ENCODE peak calls at places on chromosomes 6 and 20, in nine cellular contexts. I, T, W, S, G, J, Z, F and B are unnamed samples.

GRCh38 chr6:44172759-44173500 is 14.3 kb downstream of the CAPN11 start:
- DNase-seq in W (peak; percentile 69), S (peak; percentile 95), I (peak; percentile 28), Z (peak; percentile 80), G (peak; percentile 78), F (peak; percentile 90), T (peak; percentile 88), J (peak; percentile 84), B (peak; percentile 27)

GRCh38 chr6:156747715-156748114 is 29.5 kb upstream of the ARID1B start:
- DNase-seq in J (no peak), G (no peak), T (no peak), I (no peak), Z (no peak), S (no peak), F (no peak), W (no peak), B (no peak)

GRCh38 chr20:58245931-58246330 is 17.5 kb upstream of the ANKRD60 start:
- DNase-seq in T (no peak), G (no peak), J (no peak), W (no peak), I (no peak), F (no peak), S (no peak), Z (no peak), B (no peak)

GRCh38 chr6:104239971-104240370 is 619.7 kb downstream of the HACE1 start:
- DNase-seq in S (no peak), T (no peak), I (no peak), G (no peak), J (no peak), W (peak; percentile 28), Z (no peak), F (no peak), B (no peak)

GRCh38 chr6:76435174-76435573 is 362.7 kb upstream of the IMPG1 start:
- DNase-seq in F (no peak), I (no peak), W (peak; percentile 65), S (no peak), J (no peak), Z (no peak), T (no peak), G (peak; percentile 6), B (no peak)

GRCh38 chr6:14110001-14110818 is 7.4 kb upstream of the CD83 start:
- DNase-seq in Z (no peak), T (no peak), S (no peak), W (no peak), I (no peak), G (no peak), F (no peak), J (peak; percentile 87), B (no peak)

GRCh38 chr20:37277253-37277593 is 12.2 kb upstream of the MANBAL start:
- DNase-seq in I (no peak), J (no peak), Z (no peak), S (no peak), G (no peak), F (no peak), W (no peak), T (no peak), B (no peak)

GRCh38 chr6:112149719-112150263 is 62.4 kb downstream of the FAM229B start:
- DNase-seq in I (no peak), Z (no peak), G (peak; percentile 60), T (no peak), F (no peak), J (no peak), W (no peak), S (no peak), B (peak; percentile 85)

GRCh38 chr6:167855825-167856425 is 29.2 kb downstream of the AFDN start:
- DNase-seq in F (no peak), I (peak; percentile 94), J (no peak), Z (no peak), W (no peak), S (no peak), G (peak; percentile 98), T (no peak), B (peak; percentile 77)

DNA sequence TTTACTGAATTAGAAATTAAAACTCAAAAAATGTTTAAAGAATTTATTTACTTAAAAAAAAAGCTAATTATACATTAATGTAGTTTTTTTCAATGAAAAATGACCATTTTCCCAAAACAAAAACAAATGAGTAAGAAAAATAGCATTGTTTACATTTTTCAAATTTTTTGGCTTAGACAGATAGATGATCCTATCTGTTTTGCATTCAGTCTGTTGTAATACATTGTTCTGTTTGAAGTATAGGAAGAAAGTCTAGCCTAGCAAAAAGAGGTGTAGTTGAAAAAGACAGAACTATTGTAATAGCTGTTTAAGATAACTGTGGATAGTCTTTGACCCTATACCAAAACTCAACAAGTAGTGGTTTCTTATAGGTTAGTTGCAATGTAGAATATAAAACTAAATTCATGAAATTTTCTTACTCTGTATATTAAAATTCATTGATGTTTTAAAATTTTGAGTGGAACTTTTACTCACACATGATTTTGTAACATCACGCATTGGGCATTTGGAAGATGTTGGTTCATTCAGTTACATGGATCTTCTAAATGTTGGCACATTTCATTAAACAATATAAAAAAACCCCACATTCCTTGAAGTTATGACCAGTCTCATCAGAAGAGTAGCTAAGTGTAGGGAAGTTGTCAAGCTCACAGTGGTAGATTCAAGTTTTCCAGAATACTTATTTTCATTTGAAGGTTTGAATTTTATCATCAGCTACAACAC is 62.0 kb downstream of the KCNS1 start:
- DNase-seq in F (no peak), I (no peak), T (no peak), Z (no peak), S (no peak), W (no peak), G (peak; percentile 45), J (no peak), B (no peak)
- H3K4me3 ChIP-seq in F (no peak overlapping the region), I (no peak overlapping the region), T (no peak overlapping the region), Z (no peak overlapping the region), S (no peak overlapping the region), W (no peak overlapping the region), G (no peak overlapping the region), J (no peak overlapping the region), B (no peak overlapping the region)

GRCh38 chr6:155110721-155111120 is 115.6 kb downstream of the TIAM2 start:
- DNase-seq in I (no peak), W (no peak), S (no peak), J (no peak), F (no peak), G (no peak), T (no peak), Z (no peak), B (no peak)

GRCh38 chr6:155107432-155108069 is 112.4 kb downstream of the TIAM2 start:
- DNase-seq in J (no peak), T (no peak), W (no peak), S (no peak), I (no peak), G (no peak), Z (no peak), F (no peak), B (no peak)

GRCh38 chr6:155103816-155104366 is 108.8 kb downstream of the TIAM2 start:
- DNase-seq in F (no peak), G (peak; percentile 35), I (no peak), J (peak; percentile 32), S (no peak), W (peak; percentile 60), T (no peak), Z (peak; percentile 54), B (no peak)

GRCh38 chr6:155106456-155107107 is 111.5 kb downstream of the TIAM2 start:
- DNase-seq in G (peak; percentile 21), Z (no peak), T (no peak), I (no peak), F (no peak), W (no peak), J (no peak), S (no peak), B (no peak)

DNA sequence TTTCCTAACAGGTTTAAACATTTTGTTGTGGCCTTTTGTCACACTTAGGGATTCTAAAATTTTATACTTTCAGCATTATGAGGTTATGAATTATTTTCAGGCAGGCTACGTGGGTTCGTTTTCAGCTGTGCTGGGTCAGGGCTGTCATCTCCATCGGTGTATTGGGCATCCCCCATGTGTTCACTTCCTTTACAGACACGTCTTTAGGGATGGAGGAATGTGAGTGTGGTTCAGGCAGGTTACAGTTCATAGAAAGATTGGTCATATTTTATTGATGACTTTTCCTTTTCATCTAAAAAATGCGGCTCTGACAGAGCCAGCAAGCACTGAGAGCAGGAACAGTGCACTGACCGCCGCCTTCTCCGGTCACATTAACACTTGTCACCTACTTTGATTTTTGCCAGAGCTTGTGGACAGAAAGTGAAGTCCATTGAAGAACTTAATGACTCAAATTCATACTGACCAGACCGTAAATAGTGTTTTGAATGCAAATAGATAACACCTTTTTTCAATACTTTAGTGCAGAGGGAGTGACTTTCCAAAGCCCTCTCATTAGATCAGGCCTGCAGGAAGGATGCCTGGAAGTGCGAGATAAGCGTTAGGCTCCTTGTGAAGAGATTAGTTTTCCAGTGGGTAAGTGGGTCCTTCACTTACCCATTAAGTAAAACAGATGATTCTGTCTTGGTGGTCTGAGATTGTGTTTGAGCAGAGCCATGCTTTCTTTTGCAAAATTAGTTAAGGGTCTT is 113.1 kb downstream of the TIAM2 start:
- DNase-seq in F (no peak), Z (no peak), S (no peak), T (no peak), J (no peak), G (peak; percentile 44), W (peak; percentile 58), I (no peak), B (no peak)
- H3K4me3 ChIP-seq in F (no peak overlapping the region), Z (no peak overlapping the region), S (no peak overlapping the region), T (no peak overlapping the region), J (no peak overlapping the region), G (no peak overlapping the region), W (no peak overlapping the region), I (no peak overlapping the region), B (no peak overlapping the region)

GRCh38 chr6:109094351-109095035 is at the start of gene SESN1:
- DNase-seq in I (peak; percentile 96), F (peak; percentile 91), Z (peak; percentile 81), T (peak; percentile 94), J (peak; percentile 98), S (peak; percentile 99), G (peak; percentile 99), W (peak; percentile 98), B (peak; percentile 96)

GRCh38 chr6:109093732-109094131 is 914 bp downstream of the SESN1 start:
- DNase-seq in T (no peak), F (peak; percentile 60), I (no peak), Z (no peak), S (no peak), J (no peak), W (peak; percentile 23), G (peak; percentile 30), B (no peak)

GRCh38 chr6:109092074-109092473 is 2.6 kb downstream of the SESN1 start:
- DNase-seq in F (no peak), T (no peak), G (no peak), I (no peak), Z (no peak), W (no peak), S (no peak), J (no peak), B (no peak)

GRCh38 chr6:109087661-109088264 is 6.9 kb downstream of the SESN1 start:
- DNase-seq in F (no peak), Z (no peak), J (no peak), I (no peak), W (no peak), T (no peak), S (no peak), G (no peak), B (no peak)

GRCh38 chr6:109091314-109092009 is 3.2 kb downstream of the SESN1 start:
- DNase-seq in W (no peak), I (no peak), Z (no peak), F (no peak), S (no peak), J (no peak), T (no peak), G (peak; percentile 19), B (no peak)
- H3K4me3 ChIP-seq in W (no peak overlapping the region), I (no peak overlapping the region), Z (no peak overlapping the region), F (no peak overlapping the region), S (no peak overlapping the region), J (no peak overlapping the region), T (peak overlapping the region; percentile 71), G (no peak overlapping the region), B (no peak overlapping the region)

GRCh38 chr20:10419550-10420133 is 14.4 kb downstream of the MKKS start:
- DNase-seq in T (no peak), W (peak; percentile 79), I (no peak), F (no peak), S (no peak), G (peak; percentile 50), J (no peak), Z (no peak), B (no peak)
- H3K4me3 ChIP-seq in T (no peak overlapping the region), W (no peak overlapping the region), I (no peak overlapping the region), F (no peak overlapping the region), S (no peak overlapping the region), G (no peak overlapping the region), J (no peak overlapping the region), Z (no peak overlapping the region), B (no peak overlapping the region)